ENCODE peak calls at places on chromosomes 11 and 22, in four cellular contexts. W is Karpas-422, K is MM.1S, B is GM23248. O is an unnamed sample.

GRCh38 chr11:124884340-124884739 is 13.3 kb downstream of the ROBO4 start:
- DNase-seq in B (no peak), K (no peak), W (no peak), O (no peak)

GRCh38 chr22:42344391-42344861 is 74.0 kb upstream of the TCF20 start:
- DNase-seq in K (no peak), W (no peak), B (peak; percentile 62), O (no peak)

GRCh38 chr22:36595968-36596367 is 67.0 kb upstream of the EIF3D start:
- DNase-seq in W (no peak), B (no peak), K (no peak), O (no peak)

GRCh38 chr22:39151329-39151975 is 1.0 kb downstream of the CBX7 start:
- DNase-seq in K (peak; percentile 36), B (peak; percentile 23), W (no peak), O (no peak)

GRCh38 chr11:88357323-88358039 is 19.9 kb upstream of the CTSC start:
- DNase-seq in K (no peak), W (no peak), B (peak; percentile 33), O (no peak)

GRCh38 chr22:47337161-47337621 is 574.7 kb downstream of the TBC1D22A start:
- DNase-seq in W (no peak), K (peak; percentile 89), B (peak; percentile 77), O (no peak)

GRCh38 chr11:2793781-2794418 is 91.7 kb downstream of the CDKN1C start:
- DNase-seq in K (no peak), B (no peak), W (no peak), O (no peak)

GRCh38 chr11:78039919-78040671 is 17.0 kb upstream of the KCTD14 start:
- DNase-seq in W (peak; percentile 46), K (peak; percentile 47), B (peak; percentile 85), O (no peak)

GRCh38 chr11:116990811-116991210 is 107.4 kb downstream of the SIK3 start:
- DNase-seq in W (no peak), K (no peak), B (no peak), O (no peak)

GRCh38 chr22:29314537-29315285 is 786 bp downstream of the RASL10A start:
- DNase-seq in B (peak; percentile 36), W (no peak), K (no peak), O (no peak)

GRCh38 chr11:36333468-36333867 is 37.4 kb downstream of the PRR5L start:
- DNase-seq in B (peak; percentile 88), W (no peak), K (no peak), O (no peak)

GRCh38 chr22:46099740-46100139 is 50.6 kb upstream of the PPARA start:
- DNase-seq in K (no peak), B (no peak), W (no peak), O (no peak)

GRCh38 chr22:46098525-46099475 is 51.5 kb upstream of the PPARA start:
- DNase-seq in B (no peak), K (no peak), W (no peak), O (no peak)

GRCh38 chr22:46102752-46103151 is 47.6 kb upstream of the PPARA start:
- DNase-seq in K (no peak), W (no peak), B (peak; percentile 29), O (no peak)

GRCh38 chr22:46102159-46102558 is 48.2 kb upstream of the PPARA start:
- DNase-seq in W (no peak), B (peak; percentile 15), K (no peak), O (no peak)

DNA sequence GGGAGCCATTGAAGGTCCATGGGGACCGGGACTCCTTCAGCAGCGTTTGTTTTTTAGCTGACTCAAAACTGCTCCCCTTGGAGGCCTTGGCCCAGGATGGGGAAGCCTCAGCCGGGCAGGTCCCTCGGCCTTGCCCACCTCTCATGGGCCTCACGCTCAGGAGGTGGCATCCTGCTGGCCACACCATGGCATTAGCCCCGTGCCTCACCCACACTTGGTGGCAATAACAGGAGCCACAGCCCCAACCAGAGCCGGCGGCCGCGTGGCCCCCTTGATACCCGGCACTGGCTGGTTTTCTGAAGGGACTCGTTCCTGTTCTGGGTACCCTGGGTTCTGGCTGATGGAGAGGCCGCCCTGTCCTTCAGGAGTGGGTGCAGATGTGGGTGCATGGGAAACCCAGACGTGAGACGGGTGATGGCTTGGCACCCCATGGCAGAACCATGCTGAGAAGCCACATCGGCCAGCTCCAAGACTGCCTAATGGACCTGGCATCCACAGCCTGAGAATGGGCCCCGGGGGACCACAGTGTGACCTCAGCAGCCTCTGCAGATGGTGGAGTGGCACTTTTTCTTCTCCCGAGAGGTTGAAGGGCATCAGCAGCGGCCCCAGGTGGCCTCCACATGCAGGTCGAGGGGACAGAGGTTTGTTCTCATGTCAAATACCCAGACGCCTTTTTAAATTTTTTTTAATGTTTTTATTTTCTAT is 49.8 kb upstream of the PPARA start:
- DNase-seq in B (peak; percentile 48), W (no peak), K (no peak), O (no peak)
- H4K20me1 ChIP-seq in B (peaks cover 4% of the 10 kb centered on the region), W (no peaks in the 10 kb centered on the region), K (no peaks in the 10 kb centered on the region), O (no peaks in the 10 kb centered on the region)

DNA sequence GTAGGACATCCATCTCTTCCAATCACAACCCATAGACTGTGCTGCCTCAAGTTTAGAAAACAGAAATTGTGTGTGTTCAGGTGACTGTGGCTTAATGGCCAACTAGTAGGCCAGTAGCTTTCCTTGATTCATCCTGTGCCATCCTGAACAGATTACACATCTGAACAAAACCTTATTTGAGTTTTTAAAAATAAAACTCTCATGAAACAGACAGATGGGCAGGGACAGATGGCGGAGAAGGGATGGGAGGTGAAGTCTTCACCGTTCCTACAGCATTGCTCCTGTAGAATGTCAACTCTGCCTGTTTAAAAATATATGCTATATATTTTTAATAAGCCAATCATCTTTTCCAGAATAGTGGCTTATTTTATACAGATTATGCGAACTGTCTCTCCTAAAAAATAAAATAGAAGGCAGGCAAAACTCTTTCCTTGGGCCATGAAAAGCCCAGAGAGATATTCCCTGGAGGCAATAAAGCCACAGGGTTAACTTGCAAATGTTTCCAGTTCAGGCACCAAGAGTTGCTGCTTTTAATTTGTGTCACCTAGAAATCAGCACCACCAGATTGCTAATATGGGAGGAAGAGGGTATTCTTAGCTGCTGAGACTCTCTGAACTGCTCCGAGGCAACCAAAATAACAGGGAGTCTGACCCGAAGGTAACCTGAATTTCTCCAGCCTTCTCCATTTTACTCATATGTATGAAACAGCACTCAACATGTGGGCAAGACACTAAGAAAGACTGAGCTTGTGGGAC is 861.2 kb downstream of the OPCML start:
- DNase-seq in K (no peak), B (no peak), W (no peak), O (no peak)
- H3K4me1 ChIP-seq in K (no peaks in the 10 kb centered on the region), B (no peaks in the 10 kb centered on the region), W (no peaks in the 10 kb centered on the region), O (no peaks in the 10 kb centered on the region)

GRCh38 chr11:121891134-121891533 is 224.9 kb downstream of the BLID start:
- DNase-seq in B (peak; percentile 28), K (no peak), W (no peak), O (no peak)

GRCh38 chr11:121892131-121892681 is 223.8 kb downstream of the BLID start:
- DNase-seq in W (no peak), K (no peak), B (peak; percentile 90), O (no peak)

GRCh38 chr11:121895919-121896318 is 220.1 kb downstream of the BLID start:
- DNase-seq in K (no peak), B (peak; percentile 83), W (no peak), O (no peak)

GRCh38 chr11:121892863-121893262 is 223.2 kb downstream of the BLID start:
- DNase-seq in K (no peak), W (no peak), B (peak; percentile 81), O (no peak)

GRCh38 chr11:121894581-121894980 is 221.4 kb downstream of the BLID start:
- DNase-seq in B (peak; percentile 76), W (no peak), K (no peak), O (no peak)
- H4K20me1 ChIP-seq in B (no peaks in the 10 kb centered on the region), W (no peaks in the 10 kb centered on the region), K (no peaks in the 10 kb centered on the region), O (no peaks in the 10 kb centered on the region)

GRCh38 chr22:17431179-17431578 is 61.9 kb downstream of the CECR2 start:
- DNase-seq in W (no peak), K (no peak), B (no peak), O (no peak)

GRCh38 chr22:17435375-17435774 is 66.1 kb downstream of the CECR2 start:
- DNase-seq in W (no peak), B (no peak), K (no peak), O (no peak)

GRCh38 chr22:17430298-17430900 is 61.1 kb downstream of the CECR2 start:
- DNase-seq in K (no peak), W (no peak), B (peak; percentile 6), O (no peak)

GRCh38 chr22:17434856-17435255 is 65.6 kb downstream of the CECR2 start:
- DNase-seq in W (no peak), B (no peak), K (no peak), O (no peak)

DNA sequence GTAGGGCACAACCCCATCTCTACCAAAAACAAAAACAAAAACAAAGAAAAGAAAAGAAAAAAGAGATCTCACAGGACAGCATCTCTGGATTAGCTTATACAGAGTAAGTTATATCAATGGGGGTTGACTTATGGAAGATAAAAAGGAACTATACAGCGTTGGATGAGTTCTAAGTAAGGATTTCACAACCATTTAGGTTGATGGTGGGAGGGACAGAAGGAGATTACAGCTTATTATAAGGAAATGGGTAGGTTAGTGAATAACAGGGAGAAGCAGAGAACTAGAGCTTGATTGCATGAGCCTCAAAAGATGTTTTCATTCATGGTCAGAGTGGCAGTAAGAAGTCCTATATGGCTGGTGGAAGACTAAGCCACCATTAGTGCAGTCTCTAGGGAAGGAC is 60.3 kb downstream of the CECR2 start:
- DNase-seq in K (no peak), B (no peak), W (no peak), O (no peak)
- H3K4me1 ChIP-seq in K (peaks cover 3% of the 10 kb centered on the region), B (no peaks in the 10 kb centered on the region), W (peaks cover 18% of the 10 kb centered on the region), O (peaks cover 8% of the 10 kb centered on the region)

GRCh38 chr11:68469642-68470041 is 9.1 kb downstream of the PPP6R3 start:
- DNase-seq in K (no peak), W (no peak), B (no peak), O (no peak)
- H4K20me1 ChIP-seq in K (peaks cover 85% of the 10 kb centered on the region), W (peaks cover 60% of the 10 kb centered on the region), B (peaks cover 57% of the 10 kb centered on the region), O (peaks cover 38% of the 10 kb centered on the region)

DNA sequence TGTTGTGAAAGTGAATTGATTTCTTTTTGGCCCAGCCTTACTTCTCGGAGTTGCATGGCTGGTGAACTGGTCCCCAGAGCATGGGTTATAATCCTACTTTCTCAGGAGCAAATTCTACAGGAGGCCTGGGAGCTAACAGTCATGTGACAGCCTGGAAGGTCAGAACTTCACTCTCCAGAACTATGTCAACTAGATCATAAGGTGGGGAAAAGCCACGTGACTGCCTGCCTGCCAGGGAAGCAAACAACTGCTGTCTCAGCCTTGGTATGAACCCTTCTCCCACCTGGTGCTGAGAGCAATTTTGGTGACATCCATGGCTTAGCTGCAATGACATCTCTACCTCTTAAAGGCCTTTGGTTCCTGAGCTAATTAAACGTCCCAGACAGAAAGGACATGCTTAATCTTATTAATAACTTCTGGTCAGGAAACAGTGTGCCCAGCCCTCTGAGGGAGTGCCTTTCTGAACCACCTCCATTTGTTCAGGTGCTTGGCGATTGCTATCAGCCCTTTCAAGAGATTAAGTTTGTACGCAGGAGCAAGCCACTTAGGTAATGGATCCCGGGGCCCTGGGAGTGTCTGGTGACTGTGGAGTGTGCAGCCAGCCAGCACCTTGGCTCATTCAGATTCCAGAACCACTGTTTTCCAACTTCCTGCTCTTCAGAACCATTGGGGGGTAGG is 1.4 kb upstream of the CREB3L1 start:
- DNase-seq in K (no peak), B (no peak), W (no peak), O (no peak)
- H3K4me1 ChIP-seq in K (no peaks in the 10 kb centered on the region), B (peaks cover 36% of the 10 kb centered on the region), W (no peaks in the 10 kb centered on the region), O (no peaks in the 10 kb centered on the region)

DNA sequence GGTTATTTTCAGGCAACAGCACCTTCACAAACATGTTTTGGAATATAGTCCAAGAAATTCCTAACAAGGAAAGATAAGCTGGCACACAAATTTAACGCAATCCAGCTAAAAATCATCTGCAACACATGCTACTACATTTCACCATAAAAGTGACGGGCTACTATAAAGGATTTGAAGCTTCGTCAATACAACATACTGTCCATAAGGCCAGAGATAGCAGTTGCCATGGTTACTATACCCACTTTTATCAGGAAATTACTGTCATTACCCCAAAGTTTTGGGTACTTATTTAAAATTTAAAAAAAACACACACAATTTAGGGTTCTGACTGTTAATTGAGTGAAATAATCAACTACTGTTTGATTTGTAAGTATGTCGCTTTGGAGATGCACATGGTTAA is 6.9 kb downstream of the PHF21A start:
- DNase-seq in W (no peak), B (no peak), K (no peak), O (no peak)
- H4K20me1 ChIP-seq in W (no peaks in the 10 kb centered on the region), B (peaks cover 13% of the 10 kb centered on the region), K (no peaks in the 10 kb centered on the region), O (peaks cover 11% of the 10 kb centered on the region)

O was measured in OCI-LY7.